ENCODE peak calls at places on chromosomes 7 and 10, in eight cellular contexts. B, E, P, V, S, T, K and H are unnamed samples.

GRCh38 chr10:79274279-79275104 is 72.8 kb upstream of the PPIF start:
- DNase-seq in K (no peak), P (no peak), B (peak), S (no peak), E (peak), V (no peak), T (no peak), H (peak)

GRCh38 chr7:154646126-154647013 is 356.6 kb downstream of the PAXIP1 start:
- DNase-seq in B (no peak), P (no peak), T (no peak), E (no peak), K (no peak), S (no peak), V (no peak), H (no peak)

GRCh38 chr7:2609001-2609411 is 22.8 kb upstream of the TTYH3 start:
- DNase-seq in P (no peak), S (no peak), E (peak), B (peak), T (no peak), K (no peak), V (no peak), H (peak)

GRCh38 chr7:51620690-51621089 is 304.1 kb upstream of the COBL start:
- DNase-seq in V (no peak), K (no peak), P (no peak), T (no peak), S (no peak), E (no peak), B (no peak), H (no peak)

GRCh38 chr7:124275411-124275810 is 242.5 kb upstream of the TMEM229A start:
- DNase-seq in B (peak), S (no peak), K (peak), E (no peak), T (no peak), P (no peak), V (no peak), H (no peak)

GRCh38 chr10:67666416-67667043 is 29.5 kb downstream of the CTNNA3 start:
- DNase-seq in E (peak), S (no peak), P (no peak), T (no peak), V (peak), B (peak), K (peak), H (peak)

GRCh38 chr7:140674356-140674800 is 1.6 kb downstream of the ADCK2 start:
- DNase-seq in K (peak), P (peak), V (no peak), B (no peak), T (no peak), E (no peak), S (no peak), H (no peak)

GRCh38 chr10:71299071-71299759 is 19.8 kb upstream of the SLC29A3 start:
- DNase-seq in E (no peak), P (no peak), K (no peak), V (no peak), S (no peak), B (no peak), T (no peak), H (no peak)

GRCh38 chr10:101588879-101589278 is 758 bp downstream of the DPCD start:
- DNase-seq in T (no peak), V (no peak), P (no peak), K (no peak), S (no peak), B (peak), E (peak), H (peak)

GRCh38 chr10:109274681-109275080 is 648.6 kb downstream of the XPNPEP1 start:
- DNase-seq in B (no peak), K (no peak), T (no peak), E (no peak), P (no peak), V (no peak), S (no peak), H (no peak)

GRCh38 chr7:154841731-154842331 is 161.1 kb downstream of the PAXIP1 start:
- DNase-seq in K (peak), S (no peak), P (no peak), T (no peak), V (no peak), B (no peak), E (no peak), H (peak)

GRCh38 chr7:25305831-25306230 is 77.5 kb upstream of the NPVF start:
- DNase-seq in K (no peak), S (no peak), V (no peak), B (no peak), E (no peak), T (no peak), P (no peak), H (no peak)

GRCh38 chr10:103729851-103730250 is 125.5 kb downstream of the SH3PXD2A start:
- DNase-seq in T (no peak), E (no peak), V (no peak), S (no peak), K (no peak), P (no peak), B (no peak), H (no peak)

GRCh38 chr10:35178305-35178704 is 51.7 kb downstream of the CREM start:
- DNase-seq in P (no peak), E (no peak), K (no peak), V (no peak), S (no peak), B (no peak), T (no peak), H (no peak)

GRCh38 chr7:107580716-107581383 is 804 bp downstream of the BCAP29 start:
- DNase-seq in B (no peak), K (peak), V (no peak), T (no peak), P (no peak), S (no peak), E (no peak), H (no peak)

GRCh38 chr10:122149607-122150505 is 121.2 kb upstream of the BTBD16 start:
- DNase-seq in P (no peak), K (no peak), V (no peak), B (peak), S (no peak), E (peak), T (no peak), H (peak)

GRCh38 chr10:93991596-93992284 is 2.0 kb upstream of the PLCE1 start:
- DNase-seq in P (peak), E (peak), V (peak), K (no peak), B (peak), S (no peak), T (no peak), H (peak)

GRCh38 chr10:102918817-102919236 is 733 bp downstream of the CNNM2 start:
- DNase-seq in V (no peak), P (no peak), T (no peak), K (peak), B (no peak), S (peak), E (no peak), H (no peak)

GRCh38 chr10:209357-209756 is 74.1 kb downstream of the ZMYND11 start:
- DNase-seq in K (no peak), S (no peak), P (no peak), B (peak), T (no peak), E (peak), V (no peak), H (peak)

GRCh38 chr7:51187941-51188340 is 128.7 kb downstream of the COBL start:
- DNase-seq in T (no peak), E (no peak), K (no peak), P (no peak), V (no peak), B (no peak), S (no peak), H (no peak)

GRCh38 chr7:28483112-28483511 is 70.8 kb downstream of the CREB5 start:
- DNase-seq in B (no peak), P (no peak), K (no peak), T (no peak), V (no peak), E (peak), S (no peak), H (no peak)

GRCh38 chr10:106705576-106706526 is 458.7 kb downstream of the SORCS1 start:
- DNase-seq in E (peak), T (no peak), S (no peak), K (peak), P (no peak), V (peak), B (peak), H (peak)

GRCh38 chr10:1183033-1183396 is 126.8 kb downstream of the WDR37 start:
- DNase-seq in T (no peak), E (no peak), P (peak), K (no peak), V (no peak), B (no peak), S (no peak), H (no peak)

GRCh38 chr10:5609952-5610616 is 56.3 kb downstream of the ASB13 start:
- DNase-seq in S (no peak), K (no peak), B (no peak), V (no peak), P (peak), E (no peak), T (no peak), H (no peak)